ENCODE peak calls at places on chromosome 2, in four cellular contexts. R is right cardiac atrium, K is NCI-H2171, T is left lung. J is an unnamed sample.

GRCh38 chr2:188969236-188970032 is 4.7 kb upstream of the COL3A1 start:
- DNase-seq in R (no peak), K (no peak), T (no peak), J (no peak)

GRCh38 chr2:109609352-109610024 is 4.3 kb downstream of the SEPTIN10 start:
- DNase-seq in R (no peak), K (no peak), T (no peak), J (no peak)

GRCh38 chr2:57720728-57721627 is 325.6 kb upstream of the VRK2 start:
- DNase-seq in R (peak; percentile 14), K (peak; percentile 34), T (no peak), J (no peak)

GRCh38 chr2:37842732-37843353 is 82.2 kb upstream of the RMDN2 start:
- DNase-seq in R (no peak), K (no peak), T (no peak), J (no peak)

GRCh38 chr2:36658277-36658748 is 38.2 kb upstream of the VIT start:
- DNase-seq in R (no peak), K (no peak), T (no peak), J (no peak)

GRCh38 chr2:36123995-36124394 is 231.6 kb upstream of the CRIM1 start:
- DNase-seq in R (no peak), K (no peak), T (no peak), J (no peak)

GRCh38 chr2:225317191-225317590 is 82.3 kb upstream of the NYAP2 start:
- DNase-seq in R (no peak), K (no peak), T (no peak), J (no peak)

GRCh38 chr2:239278361-239278760 is 122.5 kb downstream of the HDAC4 start:
- DNase-seq in R (no peak), K (no peak), T (no peak), J (no peak)

GRCh38 chr2:95303191-95303914 is 6.2 kb downstream of the KCNIP3 start:
- DNase-seq in R (no peak), K (peak; percentile 39), T (no peak), J (no peak)

GRCh38 chr2:112588611-112589045 is 4.2 kb downstream of the CHCHD5 start:
- DNase-seq in R (no peak), K (no peak), T (no peak), J (no peak)